ENCODE peak calls at places on chromosome 14, in seven cellular contexts. P, R, N, Y, Q, G and X are unnamed samples.

GRCh38 chr14:104317975-104318557 is 179.7 kb downstream of the KIF26A start:
- DNase-seq in P (peak), R (no peak), N (no peak), Y (no peak), Q (no peak), G (no peak), X (no peak)

GRCh38 chr14:22432348-22432976 is 156.6 kb downstream of the DAD1 start:
- DNase-seq in P (peak), R (peak), N (no peak), Y (no peak), Q (no peak), G (peak), X (peak)

GRCh38 chr14:85415015-85415712 is 114.8 kb upstream of the FLRT2 start:
- DNase-seq in P (no peak), R (peak), N (peak), Y (peak), Q (no peak), G (no peak), X (peak)

GRCh38 chr14:32998433-32998832 is 59.8 kb downstream of the NPAS3 start:
- DNase-seq in P (no peak), R (no peak), N (no peak), Y (no peak), Q (no peak), G (no peak), X (no peak)

GRCh38 chr14:105267820-105268548 is 19.7 kb downstream of the BTBD6 start:
- DNase-seq in P (no peak), R (no peak), N (no peak), Y (no peak), Q (no peak), G (no peak), X (no peak)

GRCh38 chr14:93318927-93319326 is 13.9 kb downstream of the BTBD7 start:
- DNase-seq in P (no peak), R (no peak), N (no peak), Y (no peak), Q (no peak), G (no peak), X (no peak)

GRCh38 chr14:103317251-103317650 is 16.8 kb upstream of the EIF5 start:
- DNase-seq in P (no peak), R (no peak), N (no peak), Y (no peak), Q (no peak), G (no peak), X (no peak)

GRCh38 chr14:60722163-60722835 is 1.9 kb downstream of the SIX4 start:
- DNase-seq in P (peak), R (peak), N (peak), Y (no peak), Q (no peak), G (peak), X (peak)

GRCh38 chr14:37707716-37708115 is 112.3 kb downstream of the TTC6 start:
- DNase-seq in P (no peak), R (no peak), N (no peak), Y (no peak), Q (no peak), G (no peak), X (no peak)

GRCh38 chr14:22599349-22599748 is 1.2 kb downstream of the ABHD4 start:
- DNase-seq in P (no peak), R (no peak), N (no peak), Y (no peak), Q (no peak), G (no peak), X (no peak)

GRCh38 chr14:89598548-89599186 is 181.6 kb upstream of the FOXN3 start:
- DNase-seq in P (no peak), R (no peak), N (peak), Y (no peak), Q (no peak), G (no peak), X (no peak)

GRCh38 chr14:104579507-104579906 is at the start of gene C14orf180:
- DNase-seq in P (peak), R (no peak), N (no peak), Y (no peak), Q (no peak), G (peak), X (no peak)

GRCh38 chr14:72906879-72907278 is 13.0 kb upstream of the DPF3 start:
- DNase-seq in P (no peak), R (no peak), N (no peak), Y (no peak), Q (no peak), G (peak), X (no peak)

GRCh38 chr14:71523630-71524320 is 408.5 kb upstream of the RGS6 start:
- DNase-seq in P (no peak), R (no peak), N (no peak), Y (no peak), Q (peak), G (no peak), X (no peak)

GRCh38 chr14:73323889-73324535 is 86.7 kb downstream of the PAPLN start:
- DNase-seq in P (no peak), R (no peak), N (no peak), Y (no peak), Q (no peak), G (no peak), X (no peak)

GRCh38 chr14:61460853-61461611 is 139.7 kb downstream of the PRKCH start:
- DNase-seq in P (no peak), R (no peak), N (peak), Y (no peak), Q (no peak), G (no peak), X (no peak)

GRCh38 chr14:63493246-63493645 is 49.9 kb downstream of the PPP2R5E start:
- DNase-seq in P (no peak), R (no peak), N (no peak), Y (no peak), Q (no peak), G (no peak), X (no peak)

GRCh38 chr14:86911506-86911905 is 1081.5 kb downstream of the GALC start:
- DNase-seq in P (no peak), R (no peak), N (no peak), Y (no peak), Q (no peak), G (no peak), X (no peak)

GRCh38 chr14:100328495-100329163 is 5.5 kb downstream of the SLC25A47 start:
- DNase-seq in P (no peak), R (no peak), N (no peak), Y (no peak), Q (no peak), G (peak), X (no peak)

GRCh38 chr14:81517798-81518398 is 15.8 kb downstream of the SEL1L start:
- DNase-seq in P (no peak), R (no peak), N (peak), Y (no peak), Q (no peak), G (peak), X (no peak)

GRCh38 chr14:26286806-26287205 is 311.0 kb downstream of the NOVA1 start:
- DNase-seq in P (no peak), R (no peak), N (no peak), Y (no peak), Q (no peak), G (no peak), X (no peak)

GRCh38 chr14:22752422-22752821 is 14.1 kb upstream of the OXA1L start:
- DNase-seq in P (no peak), R (no peak), N (peak), Y (no peak), Q (no peak), G (no peak), X (no peak)

GRCh38 chr14:94036328-94037167 is 10.4 kb downstream of the OTUB2 start:
- DNase-seq in P (peak), R (peak), N (peak), Y (peak), Q (no peak), G (peak), X (peak)

GRCh38 chr14:77843155-77843554 is 43.2 kb downstream of the ADCK1 start:
- DNase-seq in P (no peak), R (no peak), N (no peak), Y (no peak), Q (no peak), G (no peak), X (no peak)

GRCh38 chr14:60250318-60251035 is 1.5 kb downstream of the PPM1A start:
- DNase-seq in P (no peak), R (no peak), N (peak), Y (no peak), Q (no peak), G (peak), X (no peak)

GRCh38 chr14:61563880-61564622 is 131.3 kb upstream of the HIF1A start:
- DNase-seq in P (no peak), R (no peak), N (no peak), Y (no peak), Q (no peak), G (no peak), X (no peak)

GRCh38 chr14:26174395-26174794 is 423.4 kb downstream of the NOVA1 start:
- DNase-seq in P (no peak), R (no peak), N (no peak), Y (no peak), Q (no peak), G (no peak), X (no peak)

GRCh38 chr14:22434030-22434429 is 155.0 kb downstream of the DAD1 start:
- DNase-seq in P (no peak), R (no peak), N (peak), Y (no peak), Q (no peak), G (no peak), X (no peak)

GRCh38 chr14:92863281-92863680 is 59.7 kb upstream of the CHGA start:
- DNase-seq in P (no peak), R (no peak), N (no peak), Y (no peak), Q (no peak), G (no peak), X (no peak)

GRCh38 chr14:23538785-23539184 is 12.8 kb downstream of the ZFHX2 start:
- DNase-seq in P (no peak), R (no peak), N (no peak), Y (no peak), Q (no peak), G (no peak), X (no peak)

GRCh38 chr14:52824479-52824878 is 33.1 kb upstream of the GNPNAT1 start:
- DNase-seq in P (no peak), R (no peak), N (no peak), Y (no peak), Q (no peak), G (no peak), X (no peak)

GRCh38 chr14:23079716-23080115 is 15.2 kb downstream of the ACIN1 start:
- DNase-seq in P (no peak), R (no peak), N (no peak), Y (no peak), Q (no peak), G (no peak), X (no peak)

GRCh38 chr14:77574446-77575125 is 41.9 kb downstream of the SPTLC2 start:
- DNase-seq in P (no peak), R (no peak), N (no peak), Y (no peak), Q (no peak), G (no peak), X (no peak)

GRCh38 chr14:90629471-90629870 is 186.8 kb downstream of the TTC7B start:
- DNase-seq in P (peak), R (no peak), N (no peak), Y (no peak), Q (no peak), G (no peak), X (no peak)

GRCh38 chr14:90626550-90626949 is 189.7 kb downstream of the TTC7B start:
- DNase-seq in P (no peak), R (no peak), N (no peak), Y (no peak), Q (no peak), G (peak), X (no peak)

GRCh38 chr14:90625445-90625844 is 190.8 kb downstream of the TTC7B start:
- DNase-seq in P (no peak), R (no peak), N (no peak), Y (no peak), Q (no peak), G (no peak), X (no peak)

GRCh38 chr14:90628825-90629224 is 187.4 kb downstream of the TTC7B start:
- DNase-seq in P (no peak), R (no peak), N (no peak), Y (no peak), Q (no peak), G (no peak), X (no peak)

GRCh38 chr14:90627478-90627877 is 188.8 kb downstream of the TTC7B start:
- DNase-seq in P (no peak), R (no peak), N (no peak), Y (no peak), Q (no peak), G (no peak), X (no peak)
- TF ChIP-seq EP300 in P (no peak), R (no peak), N (no peak), Y (no peak), Q (no peak), G (no peak), X (no peak)

GRCh38 chr14:64705406-64706118 is 1.3 kb downstream of the PLEKHG3 start:
- DNase-seq in P (no peak), R (no peak), N (no peak), Y (no peak), Q (no peak), G (no peak), X (peak)

GRCh38 chr14:64708148-64709004 is 4.2 kb downstream of the PLEKHG3 start:
- DNase-seq in P (no peak), R (peak), N (no peak), Y (no peak), Q (no peak), G (no peak), X (peak)

GRCh38 chr14:64707661-64708060 is 3.4 kb downstream of the PLEKHG3 start:
- DNase-seq in P (no peak), R (peak), N (peak), Y (no peak), Q (no peak), G (peak), X (no peak)

GRCh38 chr14:64706119-64706465 is 1.9 kb downstream of the PLEKHG3 start:
- DNase-seq in P (no peak), R (no peak), N (no peak), Y (no peak), Q (no peak), G (no peak), X (no peak)

GRCh38 chr14:64706552-64707193 is 2.4 kb downstream of the PLEKHG3 start:
- DNase-seq in P (no peak), R (no peak), N (peak), Y (no peak), Q (no peak), G (no peak), X (peak)
- H3K27ac ChIP-seq in P (peak), R (peak), N (peak), Y (peak), Q (no peak), G (peak), X (peak)

DNA sequence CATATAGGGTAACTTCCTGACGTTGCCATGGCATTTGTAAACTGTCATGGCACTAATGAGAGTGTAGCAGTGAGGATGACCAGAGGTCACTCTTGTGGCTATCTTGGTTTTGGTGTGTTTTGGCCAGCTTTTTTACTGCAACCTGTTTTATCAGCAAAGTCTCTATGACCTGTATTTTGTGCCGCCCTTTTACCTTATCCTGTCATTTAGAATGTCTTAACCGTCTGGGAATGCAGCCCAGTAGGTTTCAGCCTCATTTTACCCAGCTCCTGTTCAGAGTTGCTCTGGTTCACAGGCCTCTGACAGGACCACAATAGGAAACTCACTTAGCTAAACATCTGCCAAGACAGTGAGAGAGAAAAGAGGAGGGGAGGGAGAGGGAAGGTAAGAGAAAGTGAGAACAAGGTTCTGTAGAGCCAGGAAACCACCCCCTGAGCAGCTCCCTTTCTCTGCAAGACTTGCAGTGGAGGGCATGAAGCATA is 64.8 kb upstream of the PLEKHG3 start:
- DNase-seq in P (no peak), R (no peak), N (no peak), Y (no peak), Q (no peak), G (no peak), X (no peak)
- TF ChIP-seq EP300 in P (no peak), R (no peak), N (no peak), Y (no peak), Q (no peak), G (no peak), X (no peak)

GRCh38 chr14:34425095-34425851 is 36.8 kb downstream of the SPTSSA start:
- DNase-seq in P (no peak), R (no peak), N (peak), Y (no peak), Q (no peak), G (peak), X (no peak)
- H3K27ac ChIP-seq in P (no peak), R (no peak), N (no peak), Y (no peak), Q (no peak), G (no peak), X (no peak)

GRCh38 chr14:68397827-68398226 is 395.0 kb downstream of the ZFP36L1 start:
- DNase-seq in P (no peak), R (no peak), N (no peak), Y (no peak), Q (no peak), G (no peak), X (no peak)
- TF ChIP-seq EP300 in P (no peak), R (no peak), N (no peak), Y (no peak), Q (no peak), G (no peak), X (no peak)

GRCh38 chr14:55028066-55028465 is 1.0 kb downstream of the SOCS4 start:
- DNase-seq in P (no peak), R (no peak), N (no peak), Y (no peak), Q (no peak), G (no peak), X (no peak)

GRCh38 chr14:55026441-55026792 is 482 bp downstream of the WDHD1 start:
- DNase-seq in P (no peak), R (no peak), N (no peak), Y (no peak), Q (no peak), G (no peak), X (no peak)

GRCh38 chr14:55026793-55027560 is at the start of the genes SOCS4 and WDHD1:
- DNase-seq in P (peak), R (peak), N (peak), Y (peak), Q (peak), G (peak), X (peak)

GRCh38 chr14:55028476-55028875 is 1.4 kb downstream of the SOCS4 start:
- DNase-seq in P (no peak), R (no peak), N (no peak), Y (no peak), Q (no peak), G (no peak), X (no peak)

GRCh38 chr14:55025948-55026347 is 951 bp downstream of the WDHD1 start:
- DNase-seq in P (no peak), R (no peak), N (no peak), Y (no peak), Q (no peak), G (no peak), X (no peak)
- H3K27ac ChIP-seq in P (peak), R (peak), N (peak), Y (no peak), Q (peak), G (no peak), X (no peak)

GRCh38 chr14:29528889-29529288 is 398.8 kb downstream of the PRKD1 start:
- DNase-seq in P (no peak), R (no peak), N (no peak), Y (no peak), Q (no peak), G (no peak), X (no peak)
- TF ChIP-seq EP300 in P (no peak), R (no peak), N (no peak), Y (no peak), Q (no peak), G (no peak), X (no peak)